ENCODE peak calls at places on chromosomes 12 and 14, in seven cellular contexts. X is cardiac fibroblast, F is AG09319, B is WTC11, U is nephron progenitor cell, S is H9, K is omental fat pad. E is an unnamed sample.

GRCh38 chr14:63986789-63987533 is 134.2 kb downstream of the SYNE2 start:
- DNase-seq in B (no peak), S (no peak), K (no peak), F (peak), X (peak), U (no peak), E (no peak)

GRCh38 chr12:31207799-31208465 is 118.0 kb downstream of the SINHCAF start:
- DNase-seq in S (no peak), B (no peak), K (no peak), F (no peak), X (peak), U (no peak), E (no peak)

GRCh38 chr12:107362960-107363359 is 269.6 kb upstream of the CRY1 start:
- DNase-seq in B (no peak), U (no peak), K (no peak), S (no peak), X (no peak), F (no peak), E (no peak)

GRCh38 chr14:77849711-77850110 is 49.8 kb downstream of the ADCK1 start:
- DNase-seq in X (peak), B (no peak), K (no peak), S (no peak), U (no peak), F (no peak), E (no peak)

GRCh38 chr12:52415870-52416750 is 10.0 kb upstream of the KRT82 start:
- DNase-seq in F (peak), S (no peak), K (no peak), U (no peak), X (peak), B (no peak), E (no peak)

GRCh38 chr14:66005899-66006434 is 480.2 kb upstream of the CCDC196 start:
- DNase-seq in X (no peak), S (no peak), F (no peak), U (no peak), B (no peak), K (no peak), E (no peak)

GRCh38 chr14:68084256-68084655 is 264.7 kb downstream of the RAD51B start:
- DNase-seq in K (no peak), X (peak), S (no peak), U (no peak), F (no peak), B (no peak), E (no peak)

GRCh38 chr12:9364224-9365176 is 156.3 kb upstream of the PZP start:
- DNase-seq in S (peak), B (peak), F (no peak), X (peak), K (no peak), U (peak), E (peak)

GRCh38 chr14:48560421-48560820 is 885.0 kb upstream of the MDGA2 start:
- DNase-seq in F (no peak), K (no peak), U (no peak), X (no peak), B (no peak), S (no peak), E (no peak)

GRCh38 chr12:50620975-50621360 is 116.2 kb downstream of the DIP2B start:
- DNase-seq in U (no peak), X (no peak), S (no peak), B (no peak), K (no peak), F (no peak), E (no peak)

GRCh38 chr14:98138666-98139065 is 1133.3 kb downstream of the BCL11B start:
- DNase-seq in S (peak), U (peak), X (no peak), F (no peak), K (no peak), B (peak), E (peak)

GRCh38 chr12:51636986-51637385 is 46.0 kb downstream of the SCN8A start:
- DNase-seq in K (no peak), X (no peak), B (no peak), S (no peak), F (no peak), U (no peak), E (no peak)

GRCh38 chr14:101833045-101833444 is 71.5 kb downstream of the PPP2R5C start:
- DNase-seq in S (no peak), X (no peak), F (no peak), U (no peak), K (no peak), B (no peak), E (no peak)

GRCh38 chr14:63200035-63200740 is 4.1 kb upstream of the RHOJ start:
- DNase-seq in F (no peak), B (no peak), S (no peak), X (peak), K (no peak), U (no peak), E (no peak)

GRCh38 chr14:64444984-64445845 is 20.1 kb upstream of the AKAP5 start:
- DNase-seq in U (peak), B (no peak), S (no peak), X (peak), F (no peak), K (no peak), E (no peak)

GRCh38 chr12:131599214-131600159 is 111.4 kb upstream of the SFSWAP start:
- DNase-seq in U (no peak), F (no peak), B (no peak), K (no peak), X (no peak), S (no peak), E (no peak)

GRCh38 chr12:70002097-70002911 is 177.3 kb downstream of the MYRFL start:
- DNase-seq in U (no peak), K (no peak), B (no peak), F (peak), X (no peak), S (no peak), E (no peak)

GRCh38 chr14:67514203-67514607 is 18.9 kb upstream of the PLEKHH1 start:
- DNase-seq in F (no peak), U (no peak), X (no peak), S (no peak), B (no peak), K (no peak), E (no peak)

GRCh38 chr12:13390381-13390856 is 193.9 kb downstream of the EMP1 start:
- DNase-seq in S (no peak), U (no peak), X (peak), F (peak), K (peak), B (no peak), E (no peak)

GRCh38 chr14:42299692-42300091 is 693.0 kb downstream of the LRFN5 start:
- DNase-seq in X (no peak), K (no peak), S (no peak), B (no peak), F (no peak), U (no peak), E (no peak)

GRCh38 chr12:110035534-110036104 is 12.7 kb downstream of the C12orf76 start:
- DNase-seq in K (no peak), X (no peak), B (no peak), U (no peak), F (no peak), S (no peak), E (no peak)

GRCh38 chr12:32777776-32778175 is 22.1 kb upstream of the YARS2 start:
- DNase-seq in K (no peak), U (no peak), X (no peak), S (no peak), B (no peak), F (no peak), E (no peak)

GRCh38 chr12:107415834-107416233 is 269.8 kb upstream of the PWP1 start:
- DNase-seq in U (no peak), K (no peak), X (no peak), F (peak), S (no peak), B (no peak), E (no peak)

GRCh38 chr14:66140963-66141362 is 345.2 kb upstream of the CCDC196 start:
- DNase-seq in K (no peak), X (no peak), S (no peak), U (no peak), B (no peak), F (no peak), E (no peak)

GRCh38 chr12:101737476-101737875 is 1.8 kb downstream of the SYCP3 start:
- DNase-seq in X (no peak), S (no peak), U (no peak), K (no peak), B (no peak), F (no peak), E (no peak)

DNA sequence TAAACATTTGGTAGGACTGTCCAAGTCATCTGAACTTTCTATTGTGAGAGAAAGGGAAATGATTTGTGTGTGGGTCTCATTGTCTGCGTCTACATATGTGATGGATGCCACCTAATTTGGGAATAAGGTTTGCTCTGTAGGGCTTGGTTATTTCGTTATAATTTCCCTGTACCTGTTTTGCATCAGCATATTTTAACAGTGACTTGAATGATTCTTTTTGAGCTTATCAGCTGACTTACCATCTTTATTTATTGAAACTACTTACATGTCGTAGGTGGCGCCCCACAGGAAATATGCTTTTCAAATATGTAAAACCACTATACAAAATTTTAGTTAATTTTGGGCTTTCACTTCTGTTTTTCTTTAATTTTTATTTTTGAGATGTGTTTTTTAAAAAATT is 56.5 kb upstream of the BCAT1 start:
- DNase-seq in S (no peak), F (no peak), B (no peak), K (no peak), U (no peak), X (no peak), E (no peak)
- TF ChIP-seq CTCF in S (no peak), F (no peak), B (no peak), K (no peak), U (no peak), X (no peak), E (no peak)

GRCh38 chr14:29274890-29275651 is 508.5 kb downstream of the FOXG1 start:
- DNase-seq in S (no peak), U (no peak), K (no peak), B (no peak), F (no peak), X (no peak), E (peak)

GRCh38 chr14:29271669-29272068 is 505.1 kb downstream of the FOXG1 start:
- DNase-seq in X (no peak), S (no peak), F (no peak), K (no peak), U (no peak), B (no peak), E (no peak)

GRCh38 chr14:29278301-29278700 is 511.7 kb downstream of the FOXG1 start:
- DNase-seq in K (no peak), S (no peak), F (no peak), X (peak), B (no peak), U (no peak), E (no peak)

DNA sequence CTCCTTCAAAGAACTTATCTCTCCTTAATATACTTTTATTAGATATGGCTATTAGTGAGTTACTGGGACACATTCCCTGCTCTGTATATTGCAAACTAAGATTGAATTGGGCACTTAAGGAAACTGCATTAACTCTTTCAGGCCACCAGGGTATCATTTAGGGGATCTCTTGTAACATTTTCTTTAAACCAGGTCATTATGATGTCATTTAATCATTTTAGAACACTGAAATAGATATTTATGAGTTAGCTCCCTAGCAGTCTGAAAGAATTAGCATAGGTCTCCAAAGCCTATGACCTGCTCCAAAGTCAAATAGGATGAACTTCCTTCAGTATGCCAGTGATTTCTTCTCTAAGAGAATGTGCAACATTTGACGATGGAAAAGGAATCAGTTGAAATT is 506.9 kb downstream of the FOXG1 start:
- DNase-seq in K (no peak), U (no peak), S (no peak), F (no peak), B (no peak), X (no peak), E (no peak)
- TF ChIP-seq CTCF in K (no peak), U (peak), S (no peak), F (no peak), B (peak), X (peak), E (no peak)

GRCh38 chr12:75711276-75711675 is 199.9 kb upstream of the KRR1 start:
- DNase-seq in K (no peak), F (no peak), B (no peak), U (no peak), X (no peak), S (no peak), E (no peak)

GRCh38 chr12:75713434-75713833 is 202.0 kb upstream of the KRR1 start:
- DNase-seq in B (no peak), U (no peak), X (no peak), S (no peak), F (no peak), K (no peak), E (no peak)

GRCh38 chr12:75710361-75711069 is 199.1 kb upstream of the KRR1 start:
- DNase-seq in S (no peak), B (no peak), K (no peak), U (no peak), F (no peak), X (no peak), E (no peak)

GRCh38 chr12:75714462-75715322 is 203.3 kb upstream of the KRR1 start:
- DNase-seq in S (no peak), U (no peak), X (no peak), B (no peak), F (no peak), K (no peak), E (no peak)

DNA sequence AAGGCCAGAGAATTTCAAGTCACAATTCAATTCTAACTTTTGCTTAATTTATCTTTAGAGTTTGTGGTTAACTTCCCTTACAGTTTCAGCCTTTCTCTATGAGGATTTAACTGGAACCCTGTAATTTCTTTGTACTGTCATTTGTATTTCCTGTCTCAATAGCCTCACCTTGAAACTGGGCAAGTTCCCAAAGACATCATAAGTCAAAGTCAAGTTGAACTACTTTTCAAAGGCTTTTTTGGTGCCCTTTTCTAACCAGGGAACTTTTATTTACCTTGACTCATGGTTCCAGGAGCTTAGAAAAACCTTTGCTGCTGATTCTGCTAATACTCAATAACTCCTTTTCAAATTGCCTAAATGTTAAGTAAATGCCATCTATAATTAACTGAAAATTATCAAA is 200.8 kb upstream of the KRR1 start:
- DNase-seq in F (no peak), X (no peak), B (no peak), U (no peak), K (no peak), S (no peak), E (no peak)
- TF ChIP-seq CTCF in F (no peak), X (no peak), B (no peak), U (no peak), K (no peak), S (no peak), E (no peak)

GRCh38 chr12:124734224-124734788 is 129.4 kb downstream of the SCARB1 start:
- DNase-seq in F (no peak), K (no peak), S (peak), B (peak), U (peak), X (no peak), E (peak)
- TF ChIP-seq CTCF in F (no peak), K (no peak), S (peak), B (no peak), U (peak), X (no peak), E (peak)

DNA sequence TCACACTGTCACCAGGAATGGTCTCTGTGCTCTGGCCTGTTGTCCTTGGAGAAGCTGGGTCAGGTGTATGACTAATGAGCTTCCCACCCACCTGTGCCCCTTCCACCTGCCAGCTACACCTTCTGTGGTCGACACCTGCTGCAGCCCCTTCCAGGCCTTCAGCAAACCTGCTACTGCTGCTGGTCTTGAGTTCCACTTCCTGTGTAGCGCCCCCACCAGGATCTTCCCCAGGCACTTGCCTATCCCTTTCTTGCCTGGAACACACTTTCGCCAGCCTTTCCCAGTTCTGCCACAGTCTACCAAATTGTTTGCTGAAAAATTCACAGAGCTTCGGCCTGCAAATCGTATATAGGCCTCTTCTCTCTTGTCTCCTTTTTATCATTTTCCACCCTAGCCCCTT is 75.3 kb downstream of the CRACR2A start:
- DNase-seq in S (no peak), F (no peak), B (no peak), X (no peak), K (no peak), U (no peak), E (no peak)
- TF ChIP-seq CTCF in S (peak), F (no peak), B (no peak), X (no peak), K (no peak), U (no peak), E (no peak)

GRCh38 chr14:74612346-74613021 is 447 bp upstream of the LTBP2 start:
- DNase-seq in X (peak), S (peak), U (peak), B (peak), F (peak), K (no peak), E (peak)
- TF ChIP-seq CTCF in X (peak), S (peak), U (peak), B (peak), F (peak), K (no peak), E (peak)

DNA sequence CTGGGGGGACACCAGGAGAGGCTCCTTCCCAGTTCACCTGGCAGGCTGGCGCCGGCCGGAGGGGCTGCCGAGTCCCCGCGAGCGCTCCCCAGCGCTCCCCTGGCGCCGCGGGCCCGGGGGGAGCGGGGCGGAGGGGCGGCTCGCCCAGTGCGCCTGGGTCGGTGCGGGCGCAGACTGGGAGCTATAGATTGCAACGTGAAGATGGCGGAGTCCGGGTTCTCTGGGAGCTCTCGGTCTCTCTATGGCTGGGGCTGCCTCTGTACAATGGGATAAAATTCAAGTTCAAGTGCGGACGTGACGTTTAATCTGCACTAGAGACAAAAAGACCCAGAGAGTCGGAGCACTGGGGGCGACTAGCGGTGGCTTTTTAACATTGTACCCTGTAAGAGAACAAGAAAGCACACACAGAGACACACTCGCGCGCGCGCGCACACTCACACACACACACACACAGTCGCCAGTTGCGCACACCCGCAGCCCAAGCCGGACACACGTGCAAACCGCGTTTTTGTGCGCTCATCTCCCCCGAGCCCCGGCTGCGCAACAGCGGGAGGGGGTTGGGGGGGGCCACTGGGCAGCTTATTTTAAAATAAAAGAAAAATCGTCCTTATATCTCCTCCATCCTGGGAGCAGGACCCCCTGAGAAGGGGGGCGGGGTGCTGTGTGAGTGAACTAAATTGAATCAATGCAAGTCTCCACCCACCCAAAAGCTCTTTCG is at the start of gene BCL11B:
- DNase-seq in X (peak), U (peak), K (no peak), F (peak), S (peak), B (peak), E (peak)
- TF ChIP-seq CTCF in X (peak), U (peak), K (no peak), F (peak), S (peak), B (no peak), E (peak)

DNA sequence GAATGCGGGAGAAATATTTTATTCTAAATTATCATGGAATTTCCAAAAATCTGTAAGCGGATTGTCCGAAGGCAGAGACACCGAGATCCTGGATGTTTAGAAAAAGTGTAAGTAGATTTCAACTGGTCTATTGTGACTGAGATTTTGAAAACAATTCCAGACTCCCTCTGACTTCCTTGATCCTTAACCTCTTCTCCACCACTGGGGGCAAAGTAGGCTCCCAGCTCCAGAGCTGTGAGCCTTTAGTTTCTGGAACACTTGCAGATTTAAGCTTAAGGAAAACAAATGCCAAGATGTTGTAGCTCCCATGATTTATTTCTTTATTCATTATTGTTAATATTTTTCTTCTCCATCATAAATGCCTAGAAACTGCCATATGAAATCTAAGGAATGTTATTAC is 1320.5 kb upstream of the SEL1L start:
- DNase-seq in F (no peak), X (no peak), S (no peak), U (no peak), B (no peak), K (no peak), E (no peak)
- TF ChIP-seq CTCF in F (no peak), X (no peak), S (peak), U (no peak), B (no peak), K (no peak), E (peak)

GRCh38 chr14:106044515-106044914 is 518.1 kb downstream of the TMEM121 start:
- DNase-seq in X (no peak), K (no peak), B (no peak), S (no peak), F (no peak), U (no peak), E (no peak)

GRCh38 chr14:106037380-106037779 is 511.0 kb downstream of the TMEM121 start:
- DNase-seq in B (no peak), X (no peak), F (no peak), K (no peak), S (no peak), U (no peak), E (no peak)

GRCh38 chr14:106044949-106045596 is 518.7 kb downstream of the TMEM121 start:
- DNase-seq in S (no peak), K (no peak), U (no peak), X (peak), F (no peak), B (no peak), E (peak)

GRCh38 chr14:106039400-106039799 is 513.0 kb downstream of the TMEM121 start:
- DNase-seq in X (no peak), K (no peak), S (no peak), B (no peak), F (no peak), U (no peak), E (no peak)
- TF ChIP-seq CTCF in X (no peak), K (no peak), S (no peak), B (no peak), F (no peak), U (no peak), E (no peak)

GRCh38 chr12:100668939-100669536 is 95.6 kb downstream of the GAS2L3 start:
- DNase-seq in F (no peak), X (peak), S (peak), U (peak), B (peak), K (peak), E (peak)

GRCh38 chr12:100669922-100670321 is 96.4 kb downstream of the GAS2L3 start:
- DNase-seq in B (no peak), U (no peak), K (no peak), X (no peak), F (no peak), S (no peak), E (no peak)

GRCh38 chr12:100671396-100672074 is 98.1 kb downstream of the GAS2L3 start:
- DNase-seq in F (no peak), B (no peak), U (no peak), K (no peak), S (no peak), X (no peak), E (no peak)

GRCh38 chr12:100674009-100674888 is 100.8 kb downstream of the GAS2L3 start:
- DNase-seq in K (no peak), B (no peak), U (no peak), F (no peak), X (no peak), S (no peak), E (no peak)

GRCh38 chr12:100672075-100672592 is 98.7 kb downstream of the GAS2L3 start:
- DNase-seq in S (peak), X (peak), F (no peak), B (peak), K (no peak), U (peak), E (peak)
- TF ChIP-seq CTCF in S (peak), X (peak), F (peak), B (peak), K (no peak), U (peak), E (peak)

E was measured in WERI-Rb-1.